ENCODE peak calls at places on chromosomes 1 and 21, in seven cellular contexts. P, N, Y, Q, M, C and J are unnamed samples. For H3K36me3, the result is how much of the 10 kb centered on the place peaks cover.

GRCh38 chr1:1777510-1777909 is 760 bp downstream of the NADK start:
- DNase-seq in Q (peak), M (no peak), Y (no peak), P (no peak), C (peak), N (no peak), J (no peak)

GRCh38 chr1:147840909-147841308 is 61.7 kb upstream of the GJA8 start:
- DNase-seq in P (no peak), M (peak), Q (no peak), N (no peak), C (no peak), Y (peak), J (no peak)

GRCh38 chr1:23592209-23592905 is 33.1 kb upstream of the ID3 start:
- DNase-seq in Q (no peak), C (no peak), M (no peak), N (no peak), P (no peak), Y (no peak), J (no peak)

GRCh38 chr1:30043731-30044408 is 679.5 kb downstream of the MATN1 start:
- DNase-seq in M (no peak), Q (no peak), C (no peak), P (no peak), N (peak), Y (no peak), J (no peak)

GRCh38 chr21:31366825-31367224 is 22.8 kb upstream of the TIAM1 start:
- DNase-seq in Q (no peak), C (no peak), P (no peak), N (no peak), Y (no peak), M (peak), J (peak)

GRCh38 chr1:93200086-93200620 is 19.6 kb downstream of the CCDC18 start:
- DNase-seq in C (no peak), N (no peak), Q (no peak), M (peak), P (no peak), Y (no peak), J (no peak)

GRCh38 chr1:156657161-156657970 is 15.4 kb downstream of the BCAN start:
- DNase-seq in M (peak), N (no peak), P (peak), Q (peak), C (peak), Y (peak), J (peak)

GRCh38 chr1:247962911-247963588 is 2.0 kb upstream of the OR2AK2 start:
- DNase-seq in C (no peak), Q (no peak), P (no peak), M (no peak), Y (no peak), N (no peak), J (no peak)

GRCh38 chr1:63731117-63732043 is 42.4 kb upstream of the ROR1 start:
- DNase-seq in Y (peak), C (no peak), N (no peak), M (peak), Q (no peak), P (peak), J (no peak)

GRCh38 chr1:95058974-95059373 is 13.8 kb downstream of the ALG14 start:
- DNase-seq in N (no peak), M (no peak), Q (no peak), P (no peak), Y (peak), C (no peak), J (no peak)
- H3K36me3 ChIP-seq in N (under half), M (under half), Q (under half), P (under half), Y (under half), C (under half), J (under half)

GRCh38 chr1:10835423-10836421 is 39.3 kb upstream of the CASZ1 start:
- DNase-seq in M (peak), Y (peak), P (peak), Q (peak), C (peak), N (no peak), J (peak)
- TF ChIP-seq POLR2A in M (no peak), Y (no peak), P (no peak), Q (no peak), C (no peak), N (no peak), J (no peak)

GRCh38 chr1:54738244-54738643 is 22.6 kb downstream of the TTC4 start:
- DNase-seq in Y (no peak), C (no peak), Q (no peak), M (no peak), N (no peak), P (no peak), J (no peak)
- H3K36me3 ChIP-seq in Y (under half), C (under half), Q (half or more), M (under half), N (half or more), P (half or more), J (under half)

DNA sequence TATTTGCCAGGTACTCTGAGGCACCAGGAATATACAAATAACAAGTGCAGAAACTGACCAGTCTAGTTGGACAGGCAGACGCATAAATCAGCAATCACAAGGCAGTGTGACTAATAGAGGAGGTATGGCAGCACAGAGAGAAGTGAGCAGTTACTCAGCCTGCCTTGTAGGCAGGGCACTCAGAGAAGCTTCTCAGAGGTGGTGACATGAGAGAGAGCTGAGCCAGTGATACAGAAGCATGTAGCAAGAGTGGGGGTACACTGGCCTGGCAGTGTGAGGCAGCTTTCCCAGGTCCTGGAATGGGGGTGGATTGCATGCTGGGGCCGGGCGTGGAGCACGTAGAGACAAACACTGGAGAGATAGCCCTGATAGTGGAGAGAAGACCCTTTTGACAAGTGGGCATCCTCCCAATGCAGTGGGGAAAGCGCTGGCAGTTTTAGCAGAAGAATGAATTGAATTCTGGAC is 7.8 kb downstream of the PHLDA3 start:
- DNase-seq in Q (no peak), C (peak), Y (peak), N (no peak), P (peak), M (peak), J (peak)
- TF ChIP-seq POLR2A in Q (no peak), C (peak), Y (peak), N (no peak), P (peak), M (peak), J (no peak)